ENCODE peak calls at places on chromosomes 1 and 21, in five cellular contexts. F is T-helper 2 cell, V is body of pancreas, D is AG20443, A is SW 1271. N is an unnamed sample.
A peak's percentile ranks its signal among the peaks of the same experiment; 100 is the strongest.

GRCh38 chr1:183277821-183278735 is 92.0 kb downstream of the LAMC2 start:
- DNase-seq in F (no peak), A (no peak), V (no peak), D (no peak), N (peak; percentile 27)

GRCh38 chr1:237383825-237384612 is 342.0 kb downstream of the RYR2 start:
- DNase-seq in A (no peak), F (no peak), V (no peak), D (peak; percentile 49), N (peak; percentile 1)

GRCh38 chr1:94773931-94774422 is 46.2 kb upstream of the SLC44A3 start:
- DNase-seq in A (no peak), V (peak; percentile 89), D (peak; percentile 60), F (no peak), N (no peak)

GRCh38 chr1:169906938-169907337 is 13.2 kb upstream of the SCYL3 start:
- DNase-seq in V (no peak), A (no peak), F (no peak), D (peak; percentile 20), N (peak; percentile 9)

GRCh38 chr1:115575661-115576060 is 66.1 kb upstream of the VANGL1 start:
- DNase-seq in A (no peak), F (no peak), D (no peak), V (no peak), N (no peak)

GRCh38 chr1:151013518-151013917 is 5.3 kb downstream of the PRUNE1 start:
- DNase-seq in V (peak; percentile 74), A (no peak), F (no peak), D (no peak), N (no peak)

GRCh38 chr1:201085902-201086735 is 26.1 kb downstream of the CACNA1S start:
- DNase-seq in V (peak; percentile 78), A (peak; percentile 6), F (no peak), D (peak; percentile 89), N (peak; percentile 56)

GRCh38 chr1:234238060-234238459 is 135.2 kb upstream of the COA6 start:
- DNase-seq in D (no peak), V (no peak), F (no peak), A (no peak), N (no peak)

GRCh38 chr1:43914576-43915525 is 18.8 kb upstream of the ARTN start:
- DNase-seq in D (no peak), F (no peak), V (no peak), A (no peak), N (no peak)

GRCh38 chr21:42991992-42992740 is 17.8 kb downstream of the PKNOX1 start:
- DNase-seq in A (no peak), D (peak; percentile 90), V (peak; percentile 48), F (no peak), N (peak; percentile 82)

GRCh38 chr1:244165701-244166100 is 114.6 kb downstream of the ZBTB18 start:
- DNase-seq in D (no peak), A (no peak), F (no peak), V (no peak), N (no peak)

GRCh38 chr1:212514782-212515181 is 82.1 kb downstream of the NENF start:
- DNase-seq in F (no peak), A (no peak), D (no peak), V (no peak), N (no peak)